ENCODE peak calls at places on chromosomes 5 and 9, in nine cellular contexts. One of them, this sample, is unnamed.

GRCh38 chr9:122135529-122135859 is 24.1 kb downstream of the NDUFA8 start:
- DNase-seq in stomach: no peak
- DNase-seq in GM12892: no peak
- DNase-seq in spleen: no peak
- DNase-seq in GM23338: no peak
- DNase-seq in sigmoid colon: peak
- DNase-seq in transverse colon: no peak
- DNase-seq in prostate gland: no peak
- DNase-seq in HCT116: no peak
- DNase-seq in this sample: no peak

GRCh38 chr5:105940181-105940580 is 1730.6 kb downstream of the EFNA5 start:
- DNase-seq in stomach: no peak
- DNase-seq in GM12892: no peak
- DNase-seq in spleen: no peak
- DNase-seq in GM23338: no peak
- DNase-seq in sigmoid colon: no peak
- DNase-seq in transverse colon: no peak
- DNase-seq in prostate gland: no peak
- DNase-seq in HCT116: no peak
- DNase-seq in this sample: no peak

GRCh38 chr9:131851414-131851813 is 111.5 kb upstream of the RAPGEF1 start:
- DNase-seq in stomach: no peak
- DNase-seq in GM12892: no peak
- DNase-seq in spleen: no peak
- DNase-seq in GM23338: no peak
- DNase-seq in sigmoid colon: no peak
- DNase-seq in transverse colon: no peak
- DNase-seq in prostate gland: no peak
- DNase-seq in HCT116: no peak
- DNase-seq in this sample: no peak

GRCh38 chr9:133873006-133873780 is 118.9 kb downstream of the VAV2 start:
- DNase-seq in stomach: no peak
- DNase-seq in GM12892: no peak
- DNase-seq in spleen: no peak
- DNase-seq in GM23338: no peak
- DNase-seq in sigmoid colon: no peak
- DNase-seq in transverse colon: no peak
- DNase-seq in prostate gland: no peak
- DNase-seq in HCT116: no peak
- DNase-seq in this sample: no peak

GRCh38 chr5:151682751-151683331 is 3.9 kb downstream of the SPARC start:
- DNase-seq in stomach: no peak
- DNase-seq in GM12892: no peak
- DNase-seq in spleen: no peak
- DNase-seq in GM23338: no peak
- DNase-seq in sigmoid colon: no peak
- DNase-seq in transverse colon: no peak
- DNase-seq in prostate gland: no peak
- DNase-seq in HCT116: no peak
- DNase-seq in this sample: no peak

GRCh38 chr9:80644044-80644443 is 1045.3 kb downstream of the TLE1 start:
- DNase-seq in stomach: peak
- DNase-seq in GM12892: no peak
- DNase-seq in spleen: no peak
- DNase-seq in GM23338: no peak
- DNase-seq in sigmoid colon: no peak
- DNase-seq in transverse colon: no peak
- DNase-seq in prostate gland: no peak
- DNase-seq in HCT116: no peak
- DNase-seq in this sample: no peak

GRCh38 chr5:180915924-180916323 is 17.0 kb downstream of the BTNL8 start:
- DNase-seq in stomach: no peak
- DNase-seq in GM12892: no peak
- DNase-seq in spleen: no peak
- DNase-seq in GM23338: no peak
- DNase-seq in sigmoid colon: no peak
- DNase-seq in transverse colon: no peak
- DNase-seq in prostate gland: no peak
- DNase-seq in HCT116: no peak
- DNase-seq in this sample: peak

GRCh38 chr9:135297716-135298075 is 181.9 kb upstream of the PPP1R26 start:
- DNase-seq in stomach: no peak
- DNase-seq in GM12892: no peak
- DNase-seq in spleen: peak
- DNase-seq in GM23338: no peak
- DNase-seq in sigmoid colon: no peak
- DNase-seq in transverse colon: no peak
- DNase-seq in prostate gland: no peak
- DNase-seq in HCT116: no peak
- DNase-seq in this sample: no peak

GRCh38 chr5:36722913-36723312 is 116.5 kb downstream of the SLC1A3 start:
- DNase-seq in stomach: no peak
- DNase-seq in GM12892: no peak
- DNase-seq in spleen: no peak
- DNase-seq in GM23338: no peak
- DNase-seq in sigmoid colon: no peak
- DNase-seq in transverse colon: no peak
- DNase-seq in prostate gland: no peak
- DNase-seq in HCT116: no peak
- DNase-seq in this sample: no peak

GRCh38 chr5:179432547-179432946 is 87.3 kb upstream of the ADAMTS2 start:
- DNase-seq in stomach: no peak
- DNase-seq in GM12892: no peak
- DNase-seq in spleen: no peak
- DNase-seq in GM23338: no peak
- DNase-seq in sigmoid colon: peak
- DNase-seq in transverse colon: no peak
- DNase-seq in prostate gland: no peak
- DNase-seq in HCT116: no peak
- DNase-seq in this sample: no peak

GRCh38 chr5:170783498-170784247 is at the start of gene GABRP:
- DNase-seq in stomach: peak
- DNase-seq in GM12892: no peak
- DNase-seq in spleen: no peak
- DNase-seq in GM23338: no peak
- DNase-seq in sigmoid colon: no peak
- DNase-seq in transverse colon: no peak
- DNase-seq in prostate gland: no peak
- DNase-seq in HCT116: no peak
- DNase-seq in this sample: no peak

GRCh38 chr9:128190013-128190412 is 1.4 kb downstream of the CIZ1 start:
- DNase-seq in stomach: no peak
- DNase-seq in GM12892: no peak
- DNase-seq in spleen: no peak
- DNase-seq in GM23338: no peak
- DNase-seq in sigmoid colon: no peak
- DNase-seq in transverse colon: no peak
- DNase-seq in prostate gland: no peak
- DNase-seq in HCT116: no peak
- DNase-seq in this sample: no peak

GRCh38 chr9:128193469-128194096 is 2.2 kb upstream of the CIZ1 start:
- DNase-seq in stomach: no peak
- DNase-seq in GM12892: no peak
- DNase-seq in spleen: no peak
- DNase-seq in GM23338: no peak
- DNase-seq in sigmoid colon: no peak
- DNase-seq in transverse colon: no peak
- DNase-seq in prostate gland: no peak
- DNase-seq in HCT116: no peak
- DNase-seq in this sample: no peak

GRCh38 chr9:128190516-128191405 is 611 bp downstream of the CIZ1 start:
- DNase-seq in stomach: no peak
- DNase-seq in GM12892: no peak
- DNase-seq in spleen: no peak
- DNase-seq in GM23338: peak
- DNase-seq in sigmoid colon: no peak
- DNase-seq in transverse colon: peak
- DNase-seq in prostate gland: no peak
- DNase-seq in HCT116: no peak
- DNase-seq in this sample: peak

GRCh38 chr9:128192601-128193371 is 1.4 kb upstream of the CIZ1 start:
- DNase-seq in stomach: peak
- DNase-seq in GM12892: no peak
- DNase-seq in spleen: peak
- DNase-seq in GM23338: peak
- DNase-seq in sigmoid colon: peak
- DNase-seq in transverse colon: peak
- DNase-seq in prostate gland: peak
- DNase-seq in HCT116: peak
- DNase-seq in this sample: no peak

DNA sequence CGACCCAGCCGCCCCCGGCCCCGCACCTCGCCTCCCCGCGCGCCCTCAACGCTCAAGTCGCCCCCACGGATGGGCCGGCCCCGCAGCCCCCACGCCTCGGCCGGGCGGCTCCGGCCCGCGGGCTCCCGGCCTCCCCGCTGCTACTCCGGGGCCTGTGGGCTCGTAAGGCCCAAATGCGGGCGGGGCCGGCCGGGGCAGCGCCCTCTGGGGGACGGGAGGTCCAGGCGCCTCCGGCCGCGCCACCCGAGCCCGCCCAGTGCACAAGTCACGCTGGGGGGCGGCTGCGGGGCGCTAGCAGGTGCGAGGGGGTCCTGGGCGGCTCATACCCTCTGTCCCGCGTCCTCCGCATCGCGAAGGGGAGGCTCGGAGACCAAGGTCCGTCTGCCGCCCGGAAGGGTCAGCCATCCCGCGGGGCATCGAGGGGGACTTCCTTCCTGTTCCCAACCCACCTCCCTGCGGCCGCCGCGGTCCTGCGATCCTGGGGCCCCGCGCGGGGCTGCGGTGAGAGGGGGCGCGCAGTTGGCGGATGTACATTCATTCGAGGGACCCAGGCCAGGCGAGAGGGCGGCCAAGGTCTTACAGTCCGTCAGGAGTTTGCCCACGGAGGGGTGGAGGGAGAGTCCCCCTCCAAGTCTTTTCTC is at the start of gene CIZ1:
- DNase-seq in stomach: peak
- DNase-seq in GM12892: peak
- DNase-seq in spleen: peak
- DNase-seq in GM23338: peak
- DNase-seq in sigmoid colon: peak
- DNase-seq in transverse colon: peak
- DNase-seq in prostate gland: peak
- DNase-seq in HCT116: peak
- DNase-seq in this sample: peak
- TF ChIP-seq POLR2AphosphoS5 in stomach: peak
- TF ChIP-seq POLR2AphosphoS5 in GM12892: no peak
- TF ChIP-seq POLR2AphosphoS5 in spleen: peak
- TF ChIP-seq POLR2AphosphoS5 in GM23338: peak
- TF ChIP-seq POLR2AphosphoS5 in sigmoid colon: peak
- TF ChIP-seq POLR2AphosphoS5 in transverse colon: peak
- TF ChIP-seq POLR2AphosphoS5 in prostate gland: no peak
- TF ChIP-seq POLR2AphosphoS5 in HCT116: peak
- TF ChIP-seq POLR2AphosphoS5 in this sample: peak

DNA sequence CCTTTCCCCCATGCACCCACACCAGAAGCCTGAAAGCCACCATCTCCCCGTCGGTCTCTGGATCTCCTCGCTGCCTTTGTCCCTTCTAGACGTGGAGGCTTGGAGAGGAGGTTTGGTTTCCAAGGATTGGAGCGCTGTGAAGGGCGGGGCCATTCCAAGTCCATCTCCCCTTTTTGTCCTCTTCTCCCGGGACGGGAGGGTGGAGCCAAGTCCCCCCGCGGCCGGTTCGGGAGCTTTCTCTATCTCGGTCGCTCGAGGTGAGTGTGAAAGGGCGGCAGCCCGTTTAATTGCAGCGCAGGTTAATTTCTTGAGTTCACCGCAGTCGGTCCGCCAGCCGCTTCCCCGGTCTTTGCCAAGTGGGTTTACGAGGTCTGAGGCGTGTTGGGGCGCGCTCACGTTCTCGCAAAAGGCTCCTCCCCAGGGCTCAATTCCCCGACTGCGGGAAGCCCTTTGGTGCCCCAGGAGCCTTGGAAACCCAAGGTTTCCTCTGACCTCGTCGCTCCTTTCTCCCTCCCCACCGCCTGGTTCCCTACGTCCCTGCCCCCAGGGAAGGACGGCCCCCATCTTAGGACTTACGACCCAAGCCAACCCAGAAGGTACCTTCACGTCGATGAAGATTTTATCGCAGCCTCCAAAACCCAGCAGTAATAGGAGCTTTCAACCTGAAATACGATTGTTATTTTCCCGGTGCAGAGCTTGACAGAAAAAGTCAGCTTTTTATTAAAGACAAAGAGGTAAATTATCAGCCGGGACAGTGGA is 2.8 kb upstream of the ZNF462 start:
- DNase-seq in stomach: no peak
- DNase-seq in GM12892: no peak
- DNase-seq in spleen: no peak
- DNase-seq in GM23338: peak
- DNase-seq in sigmoid colon: peak
- DNase-seq in transverse colon: peak
- DNase-seq in prostate gland: peak
- DNase-seq in HCT116: peak
- DNase-seq in this sample: no peak
- TF ChIP-seq POLR2AphosphoS5 in stomach: no peak
- TF ChIP-seq POLR2AphosphoS5 in GM12892: no peak
- TF ChIP-seq POLR2AphosphoS5 in spleen: no peak
- TF ChIP-seq POLR2AphosphoS5 in GM23338: peak
- TF ChIP-seq POLR2AphosphoS5 in sigmoid colon: no peak
- TF ChIP-seq POLR2AphosphoS5 in transverse colon: peak
- TF ChIP-seq POLR2AphosphoS5 in prostate gland: peak
- TF ChIP-seq POLR2AphosphoS5 in HCT116: peak
- TF ChIP-seq POLR2AphosphoS5 in this sample: no peak

DNA sequence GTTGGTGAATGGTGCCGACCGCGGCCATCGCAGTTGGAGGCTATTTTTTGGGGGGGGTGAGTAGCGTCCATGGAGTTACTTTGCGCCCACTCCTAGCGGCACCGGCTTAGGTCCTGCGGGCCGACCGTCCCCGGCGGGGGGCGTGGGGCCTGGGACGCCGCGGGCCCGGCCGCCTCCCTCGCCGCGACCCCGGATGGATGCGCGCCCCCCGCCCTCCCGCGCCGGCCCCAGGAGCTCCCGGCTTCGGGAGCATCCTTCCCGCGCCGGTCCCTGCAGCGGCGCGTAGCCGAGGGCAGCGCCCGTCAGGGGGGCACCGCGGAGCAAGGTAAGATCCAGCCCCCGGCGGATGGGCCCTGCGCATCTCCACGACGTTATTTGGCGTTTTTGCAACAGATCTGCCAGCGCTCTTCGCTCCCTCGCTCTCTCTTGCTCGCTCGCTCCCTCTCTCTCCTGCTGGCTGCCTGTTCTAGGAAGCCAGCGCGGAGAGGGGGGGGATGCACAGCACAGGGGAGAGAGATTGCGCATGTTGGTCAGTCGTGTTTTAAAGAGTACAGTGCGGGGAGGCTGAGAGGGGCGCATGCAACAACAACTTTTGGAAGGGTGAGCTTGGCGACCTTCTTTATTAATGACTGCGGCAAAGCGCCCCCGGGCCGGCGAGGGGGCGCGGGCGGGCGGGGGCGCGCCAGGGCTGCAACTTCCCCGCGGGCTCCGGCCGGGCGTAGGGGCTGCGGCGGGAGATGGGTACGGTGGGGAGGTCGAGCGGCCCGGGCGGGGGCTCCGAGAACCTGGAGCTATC is 415 bp downstream of the JADE2 start:
- DNase-seq in stomach: peak
- DNase-seq in GM12892: peak
- DNase-seq in spleen: peak
- DNase-seq in GM23338: peak
- DNase-seq in sigmoid colon: peak
- DNase-seq in transverse colon: peak
- DNase-seq in prostate gland: peak
- DNase-seq in HCT116: no peak
- DNase-seq in this sample: peak
- TF ChIP-seq POLR2AphosphoS5 in stomach: no peak
- TF ChIP-seq POLR2AphosphoS5 in GM12892: peak
- TF ChIP-seq POLR2AphosphoS5 in spleen: peak
- TF ChIP-seq POLR2AphosphoS5 in GM23338: peak
- TF ChIP-seq POLR2AphosphoS5 in sigmoid colon: peak
- TF ChIP-seq POLR2AphosphoS5 in transverse colon: peak
- TF ChIP-seq POLR2AphosphoS5 in prostate gland: peak
- TF ChIP-seq POLR2AphosphoS5 in HCT116: peak
- TF ChIP-seq POLR2AphosphoS5 in this sample: no peak

GRCh38 chr5:78594946-78595921 is 53.3 kb downstream of the LHFPL2 start:
- DNase-seq in stomach: no peak
- DNase-seq in GM12892: no peak
- DNase-seq in spleen: no peak
- DNase-seq in GM23338: no peak
- DNase-seq in sigmoid colon: peak
- DNase-seq in transverse colon: peak
- DNase-seq in prostate gland: peak
- DNase-seq in HCT116: peak
- DNase-seq in this sample: no peak
- TF ChIP-seq POLR2AphosphoS5 in stomach: peak
- TF ChIP-seq POLR2AphosphoS5 in GM12892: no peak
- TF ChIP-seq POLR2AphosphoS5 in spleen: no peak
- TF ChIP-seq POLR2AphosphoS5 in GM23338: no peak
- TF ChIP-seq POLR2AphosphoS5 in sigmoid colon: peak
- TF ChIP-seq POLR2AphosphoS5 in transverse colon: peak
- TF ChIP-seq POLR2AphosphoS5 in prostate gland: peak
- TF ChIP-seq POLR2AphosphoS5 in HCT116: peak
- TF ChIP-seq POLR2AphosphoS5 in this sample: no peak